ENCODE peak calls at places on chromosomes 5 and 9, in five cellular contexts. One of them, this sample, is unnamed.
A peak's percentile ranks its signal among the peaks of the same experiment; 100 is the strongest.

GRCh38 chr9:116152941-116153764 is 438 bp upstream of the PAPPA start:
- DNase-seq in AG04450: peak; percentile 55
- DNase-seq in fibroblast of mammary gland: peak; percentile 94
- DNase-seq in mucosa of descending colon: no peak
- DNase-seq in pancreas: no peak
- DNase-seq in this sample: no peak

GRCh38 chr9:88187631-88188030 is 49.4 kb upstream of the SPATA31C2 start:
- DNase-seq in mucosa of descending colon: no peak
- DNase-seq in fibroblast of mammary gland: peak; percentile 41
- DNase-seq in AG04450: peak; percentile 13
- DNase-seq in pancreas: no peak
- DNase-seq in this sample: no peak

GRCh38 chr9:93588641-93589609 is 12.5 kb downstream of the PHF2 start:
- DNase-seq in AG04450: no peak
- DNase-seq in mucosa of descending colon: no peak
- DNase-seq in fibroblast of mammary gland: peak; percentile 36
- DNase-seq in pancreas: no peak
- DNase-seq in this sample: no peak

GRCh38 chr5:111748304-111748763 is 8.7 kb downstream of the NREP start:
- DNase-seq in AG04450: peak; percentile 67
- DNase-seq in pancreas: no peak
- DNase-seq in mucosa of descending colon: no peak
- DNase-seq in fibroblast of mammary gland: peak; percentile 96
- DNase-seq in this sample: peak; percentile 97

GRCh38 chr5:72177538-72177937 is 70.3 kb downstream of the MAP1B start:
- DNase-seq in fibroblast of mammary gland: no peak
- DNase-seq in AG04450: no peak
- DNase-seq in pancreas: no peak
- DNase-seq in mucosa of descending colon: no peak
- DNase-seq in this sample: no peak

GRCh38 chr5:171205375-171205774 is 103.7 kb upstream of the TLX3 start:
- DNase-seq in fibroblast of mammary gland: no peak
- DNase-seq in pancreas: no peak
- DNase-seq in mucosa of descending colon: no peak
- DNase-seq in AG04450: no peak
- DNase-seq in this sample: no peak

GRCh38 chr9:91807640-91808246 is 142.3 kb downstream of the ROR2 start:
- DNase-seq in pancreas: no peak
- DNase-seq in AG04450: no peak
- DNase-seq in fibroblast of mammary gland: no peak
- DNase-seq in mucosa of descending colon: no peak
- DNase-seq in this sample: no peak

GRCh38 chr5:170408189-170408588 is 19.0 kb upstream of the KCNMB1 start:
- DNase-seq in pancreas: no peak
- DNase-seq in mucosa of descending colon: no peak
- DNase-seq in AG04450: no peak
- DNase-seq in fibroblast of mammary gland: peak; percentile 9
- DNase-seq in this sample: no peak

GRCh38 chr5:43643327-43643726 is 40.3 kb downstream of the NNT start:
- DNase-seq in mucosa of descending colon: no peak
- DNase-seq in pancreas: no peak
- DNase-seq in AG04450: no peak
- DNase-seq in fibroblast of mammary gland: no peak
- DNase-seq in this sample: no peak

GRCh38 chr9:114894801-114895433 is 35.5 kb downstream of the TNFSF8 start:
- DNase-seq in AG04450: peak; percentile 98
- DNase-seq in pancreas: no peak
- DNase-seq in mucosa of descending colon: no peak
- DNase-seq in fibroblast of mammary gland: peak; percentile 98
- DNase-seq in this sample: peak; percentile 88

GRCh38 chr9:116155700-116156045 is 2.1 kb downstream of the PAPPA start:
- DNase-seq in fibroblast of mammary gland: peak; percentile 71
- DNase-seq in AG04450: no peak
- DNase-seq in pancreas: no peak
- DNase-seq in mucosa of descending colon: no peak
- DNase-seq in this sample: no peak

GRCh38 chr9:17609312-17610005 is 30.6 kb downstream of the SH3GL2 start:
- DNase-seq in fibroblast of mammary gland: no peak
- DNase-seq in pancreas: no peak
- DNase-seq in mucosa of descending colon: no peak
- DNase-seq in AG04450: no peak
- DNase-seq in this sample: no peak

GRCh38 chr5:54889826-54890225 is 95.6 kb downstream of the ESM1 start:
- DNase-seq in mucosa of descending colon: no peak
- DNase-seq in AG04450: no peak
- DNase-seq in pancreas: no peak
- DNase-seq in fibroblast of mammary gland: peak; percentile 47
- DNase-seq in this sample: peak; percentile 94

GRCh38 chr5:143557061-143557818 is 153.8 kb upstream of the NR3C1 start:
- DNase-seq in fibroblast of mammary gland: peak; percentile 77
- DNase-seq in mucosa of descending colon: no peak
- DNase-seq in AG04450: peak; percentile 63
- DNase-seq in pancreas: no peak
- DNase-seq in this sample: no peak

GRCh38 chr5:140420226-140420570 is 18.6 kb downstream of the ANKHD1 start:
- DNase-seq in pancreas: no peak
- DNase-seq in AG04450: no peak
- DNase-seq in mucosa of descending colon: no peak
- DNase-seq in fibroblast of mammary gland: peak; percentile 16
- DNase-seq in this sample: no peak

GRCh38 chr5:151903243-151903653 is 21.4 kb downstream of the GLRA1 start:
- DNase-seq in mucosa of descending colon: no peak
- DNase-seq in AG04450: no peak
- DNase-seq in fibroblast of mammary gland: no peak
- DNase-seq in pancreas: no peak
- DNase-seq in this sample: no peak

GRCh38 chr9:113919825-113920224 is 43.7 kb downstream of the ZNF618 start:
- DNase-seq in pancreas: no peak
- DNase-seq in AG04450: no peak
- DNase-seq in fibroblast of mammary gland: no peak
- DNase-seq in mucosa of descending colon: no peak
- DNase-seq in this sample: no peak

GRCh38 chr9:131361202-131361833 is 32.6 kb upstream of the PRRC2B start:
- DNase-seq in mucosa of descending colon: no peak
- DNase-seq in AG04450: no peak
- DNase-seq in pancreas: peak; percentile 34
- DNase-seq in fibroblast of mammary gland: peak; percentile 19
- DNase-seq in this sample: no peak

GRCh38 chr9:120443489-120443888 is 136.5 kb downstream of the CDK5RAP2 start:
- DNase-seq in mucosa of descending colon: no peak
- DNase-seq in pancreas: no peak
- DNase-seq in AG04450: peak; percentile 72
- DNase-seq in fibroblast of mammary gland: peak; percentile 87
- DNase-seq in this sample: peak; percentile 12

GRCh38 chr5:105745111-105745510 is 1925.6 kb downstream of the EFNA5 start:
- DNase-seq in fibroblast of mammary gland: no peak
- DNase-seq in mucosa of descending colon: no peak
- DNase-seq in pancreas: no peak
- DNase-seq in AG04450: no peak
- DNase-seq in this sample: no peak

GRCh38 chr5:133977858-133978257 is 9.4 kb upstream of the C5orf15 start:
- DNase-seq in mucosa of descending colon: no peak
- DNase-seq in AG04450: peak; percentile 43
- DNase-seq in pancreas: no peak
- DNase-seq in fibroblast of mammary gland: peak; percentile 67
- DNase-seq in this sample: no peak

GRCh38 chr5:31048282-31048974 is 145.1 kb upstream of the CDH6 start:
- DNase-seq in AG04450: no peak
- DNase-seq in fibroblast of mammary gland: no peak
- DNase-seq in pancreas: no peak
- DNase-seq in mucosa of descending colon: no peak
- DNase-seq in this sample: no peak

GRCh38 chr5:151523335-151523734 is 67.8 kb downstream of the FAT2 start:
- DNase-seq in fibroblast of mammary gland: peak; percentile 63
- DNase-seq in pancreas: no peak
- DNase-seq in mucosa of descending colon: no peak
- DNase-seq in AG04450: no peak
- DNase-seq in this sample: no peak

GRCh38 chr5:84393969-84394368 is 9.3 kb upstream of the EDIL3 start:
- DNase-seq in fibroblast of mammary gland: peak; percentile 84
- DNase-seq in mucosa of descending colon: no peak
- DNase-seq in pancreas: no peak
- DNase-seq in AG04450: no peak
- DNase-seq in this sample: peak; percentile 89

GRCh38 chr5:178068293-178068692 is 45.0 kb upstream of the N4BP3 start:
- DNase-seq in AG04450: no peak
- DNase-seq in mucosa of descending colon: no peak
- DNase-seq in pancreas: no peak
- DNase-seq in fibroblast of mammary gland: no peak
- DNase-seq in this sample: no peak

GRCh38 chr5:58046371-58046770 is 413.5 kb downstream of the PLK2 start:
- DNase-seq in fibroblast of mammary gland: no peak
- DNase-seq in pancreas: no peak
- DNase-seq in AG04450: no peak
- DNase-seq in mucosa of descending colon: no peak
- DNase-seq in this sample: no peak

GRCh38 chr9:34428325-34428958 is 29.9 kb downstream of the FAM219A start:
- DNase-seq in mucosa of descending colon: no peak
- DNase-seq in AG04450: no peak
- DNase-seq in fibroblast of mammary gland: no peak
- DNase-seq in pancreas: no peak
- DNase-seq in this sample: no peak

GRCh38 chr5:66661149-66661548 is 65.0 kb downstream of the MAST4 start:
- DNase-seq in AG04450: no peak
- DNase-seq in pancreas: no peak
- DNase-seq in mucosa of descending colon: no peak
- DNase-seq in fibroblast of mammary gland: peak; percentile 81
- DNase-seq in this sample: no peak

GRCh38 chr9:131447148-131447547 is 53.3 kb downstream of the PRRC2B start:
- DNase-seq in fibroblast of mammary gland: peak; percentile 40
- DNase-seq in pancreas: no peak
- DNase-seq in AG04450: no peak
- DNase-seq in mucosa of descending colon: no peak
- DNase-seq in this sample: no peak

GRCh38 chr5:151315998-151316597 is 12.5 kb upstream of the SLC36A3 start:
- DNase-seq in AG04450: peak; percentile 26
- DNase-seq in fibroblast of mammary gland: peak; percentile 64
- DNase-seq in pancreas: peak; percentile 70
- DNase-seq in mucosa of descending colon: no peak
- DNase-seq in this sample: no peak

GRCh38 chr9:132670816-132671371 is 630 bp downstream of the GTF3C4 start:
- DNase-seq in fibroblast of mammary gland: peak; percentile 26
- DNase-seq in AG04450: no peak
- DNase-seq in pancreas: peak; percentile 29
- DNase-seq in mucosa of descending colon: peak; percentile 55
- DNase-seq in this sample: no peak

GRCh38 chr9:98442114-98442513 is 186.7 kb upstream of the TBC1D2 start:
- DNase-seq in AG04450: no peak
- DNase-seq in mucosa of descending colon: no peak
- DNase-seq in pancreas: no peak
- DNase-seq in fibroblast of mammary gland: no peak
- DNase-seq in this sample: no peak

DNA sequence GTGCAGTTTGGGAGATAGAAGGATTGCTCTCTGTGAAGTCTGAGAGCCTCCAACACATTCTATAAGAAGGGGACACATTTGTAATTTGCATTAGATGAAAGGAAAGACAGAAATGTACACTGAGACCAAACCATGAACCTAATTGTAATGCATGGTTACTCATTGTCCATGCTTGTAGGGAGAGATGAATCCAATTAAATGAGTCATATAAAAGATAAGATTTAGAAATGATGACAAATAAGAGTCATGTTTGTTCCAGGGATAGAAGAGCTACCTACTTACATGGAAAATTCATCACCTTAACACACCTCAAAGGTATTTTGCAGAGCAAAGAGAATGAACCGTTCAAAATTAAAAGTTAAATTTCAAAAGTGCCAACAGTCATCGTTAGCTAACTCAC is 85.1 kb downstream of the FBXL7 start:
- DNase-seq in mucosa of descending colon: no peak
- DNase-seq in fibroblast of mammary gland: no peak
- DNase-seq in AG04450: no peak
- DNase-seq in pancreas: no peak
- DNase-seq in this sample: no peak
- H3K4me3 ChIP-seq in mucosa of descending colon: no peak overlapping the region
- H3K4me3 ChIP-seq in fibroblast of mammary gland: no peak overlapping the region
- H3K4me3 ChIP-seq in AG04450: no peak overlapping the region
- H3K4me3 ChIP-seq in pancreas: no peak overlapping the region
- H3K4me3 ChIP-seq in this sample: no peak overlapping the region

GRCh38 chr9:121720992-121721350 is 69.5 kb downstream of the DAB2IP start:
- DNase-seq in fibroblast of mammary gland: no peak
- DNase-seq in pancreas: no peak
- DNase-seq in AG04450: no peak
- DNase-seq in mucosa of descending colon: no peak
- DNase-seq in this sample: no peak
- TF ChIP-seq CTCF in fibroblast of mammary gland: peak; percentile 15
- TF ChIP-seq CTCF in pancreas: no peak
- TF ChIP-seq CTCF in AG04450: peak; percentile 26
- TF ChIP-seq CTCF in mucosa of descending colon: no peak
- TF ChIP-seq CTCF in this sample: peak; percentile 28

GRCh38 chr5:10220253-10220652 is 29.4 kb downstream of the ATPSCKMT start:
- DNase-seq in mucosa of descending colon: no peak
- DNase-seq in pancreas: no peak
- DNase-seq in fibroblast of mammary gland: no peak
- DNase-seq in AG04450: no peak
- DNase-seq in this sample: no peak
- H3K4me3 ChIP-seq in mucosa of descending colon: no peak overlapping the region
- H3K4me3 ChIP-seq in pancreas: no peak overlapping the region
- H3K4me3 ChIP-seq in fibroblast of mammary gland: no peak overlapping the region
- H3K4me3 ChIP-seq in AG04450: no peak overlapping the region
- H3K4me3 ChIP-seq in this sample: no peak overlapping the region

GRCh38 chr9:27714388-27714787 is 141.1 kb upstream of the C9orf72 start:
- DNase-seq in pancreas: no peak
- DNase-seq in fibroblast of mammary gland: no peak
- DNase-seq in AG04450: no peak
- DNase-seq in mucosa of descending colon: no peak
- DNase-seq in this sample: no peak
- TF ChIP-seq CTCF in pancreas: no peak
- TF ChIP-seq CTCF in fibroblast of mammary gland: no peak
- TF ChIP-seq CTCF in AG04450: no peak
- TF ChIP-seq CTCF in mucosa of descending colon: no peak
- TF ChIP-seq CTCF in this sample: peak; percentile 6

GRCh38 chr9:133991211-133991921 is 758 bp downstream of the VAV2 start:
- DNase-seq in pancreas: peak; percentile 49
- DNase-seq in fibroblast of mammary gland: no peak
- DNase-seq in mucosa of descending colon: no peak
- DNase-seq in AG04450: no peak
- DNase-seq in this sample: no peak

GRCh38 chr9:133991964-133992779 is at the start of gene VAV2:
- DNase-seq in mucosa of descending colon: peak; percentile 81
- DNase-seq in pancreas: peak; percentile 82
- DNase-seq in fibroblast of mammary gland: peak; percentile 45
- DNase-seq in AG04450: no peak
- DNase-seq in this sample: no peak

GRCh38 chr9:133989554-133990365 is 2.4 kb downstream of the VAV2 start:
- DNase-seq in AG04450: no peak
- DNase-seq in mucosa of descending colon: no peak
- DNase-seq in fibroblast of mammary gland: no peak
- DNase-seq in pancreas: no peak
- DNase-seq in this sample: no peak

GRCh38 chr9:133992780-133993634 is 883 bp upstream of the VAV2 start:
- DNase-seq in pancreas: peak; percentile 80
- DNase-seq in AG04450: peak; percentile 69
- DNase-seq in fibroblast of mammary gland: peak; percentile 94
- DNase-seq in mucosa of descending colon: peak; percentile 93
- DNase-seq in this sample: peak; percentile 47

GRCh38 chr9:133990366-133991210 is 1.5 kb downstream of the VAV2 start:
- DNase-seq in mucosa of descending colon: no peak
- DNase-seq in pancreas: peak; percentile 90
- DNase-seq in AG04450: no peak
- DNase-seq in fibroblast of mammary gland: peak; percentile 84
- DNase-seq in this sample: peak; percentile 87
- H3K4me3 ChIP-seq in mucosa of descending colon: peak overlapping the region; percentile 46
- H3K4me3 ChIP-seq in pancreas: peak overlapping the region; percentile 74
- H3K4me3 ChIP-seq in AG04450: peak overlapping the region; percentile 77
- H3K4me3 ChIP-seq in fibroblast of mammary gland: peak overlapping the region; percentile 66
- H3K4me3 ChIP-seq in this sample: peak overlapping the region; percentile 78